ENCODE peak calls at places on chromosome 14, in eight cellular contexts. P is keratinocyte, K is fibroblast of lung, J is mesendoderm, V is mammary epithelial cell, W is kidney, Z is HCT116, A is endodermal cell. T is an unnamed sample.

GRCh38 chr14:94081386-94081820 is 293 bp downstream of the IFI27L1 start:
- DNase-seq in P (no peak), K (no peak), J (no peak), V (no peak), W (no peak), Z (no peak), A (no peak), T (no peak)

GRCh38 chr14:94685681-94686485 is 73.7 kb downstream of the SERPINA3 start:
- DNase-seq in P (no peak), K (no peak), J (no peak), V (no peak), W (no peak), Z (no peak), A (no peak), T (peak; percentile 14)

GRCh38 chr14:25111061-25111601 is 61.2 kb upstream of the STXBP6 start:
- DNase-seq in P (no peak), K (peak; percentile 75), J (peak; percentile 89), V (peak; percentile 89), W (no peak), Z (no peak), A (no peak), T (no peak)

GRCh38 chr14:23436327-23437141 is 1.1 kb upstream of the MYH7 start:
- DNase-seq in P (no peak), K (no peak), J (peak; percentile 19), V (no peak), W (peak; percentile 89), Z (no peak), A (peak; percentile 39), T (no peak)

GRCh38 chr14:70791971-70792370 is 17.3 kb downstream of the MAP3K9 start:
- DNase-seq in P (no peak), K (no peak), J (no peak), V (no peak), W (no peak), Z (no peak), A (no peak), T (no peak)

GRCh38 chr14:63273717-63274673 is 44.7 kb downstream of the GPHB5 start:
- DNase-seq in P (no peak), K (peak; percentile 45), J (no peak), V (no peak), W (peak; percentile 75), Z (no peak), A (no peak), T (no peak)

GRCh38 chr14:74519316-74520074 is 25.9 kb downstream of the ISCA2 start:
- DNase-seq in P (no peak), K (no peak), J (no peak), V (no peak), W (peak; percentile 57), Z (no peak), A (no peak), T (no peak)

GRCh38 chr14:64465856-64466554 is 706 bp downstream of the AKAP5 start:
- DNase-seq in P (no peak), K (peak; percentile 39), J (peak; percentile 92), V (no peak), W (no peak), Z (no peak), A (peak; percentile 84), T (peak; percentile 60)

GRCh38 chr14:30153662-30154061 is 226.0 kb upstream of the PRKD1 start:
- DNase-seq in P (no peak), K (no peak), J (no peak), V (no peak), W (no peak), Z (no peak), A (no peak), T (no peak)

GRCh38 chr14:92747701-92748258 is 647 bp downstream of the LGMN start:
- DNase-seq in P (no peak), K (no peak), J (peak; percentile 26), V (no peak), W (no peak), Z (no peak), A (peak; percentile 49), T (no peak)

GRCh38 chr14:56514663-56515371 is 64.8 kb upstream of the TMEM260 start:
- DNase-seq in P (no peak), K (peak; percentile 23), J (peak; percentile 70), V (no peak), W (no peak), Z (no peak), A (peak; percentile 71), T (no peak)

GRCh38 chr14:67641480-67641879 is 21.8 kb downstream of the ARG2 start:
- DNase-seq in P (no peak), K (no peak), J (no peak), V (no peak), W (no peak), Z (no peak), A (no peak), T (no peak)

GRCh38 chr14:21026251-21026987 is 1.6 kb upstream of the NDRG2 start:
- DNase-seq in P (no peak), K (no peak), J (no peak), V (no peak), W (no peak), Z (no peak), A (peak; percentile 55), T (no peak)

GRCh38 chr14:21023174-21023573 is 1.7 kb downstream of the NDRG2 start:
- DNase-seq in P (no peak), K (no peak), J (no peak), V (no peak), W (no peak), Z (no peak), A (no peak), T (peak; percentile 25)

GRCh38 chr14:21025374-21026151 is 702 bp upstream of the NDRG2 start:
- DNase-seq in P (no peak), K (no peak), J (peak; percentile 82), V (no peak), W (peak; percentile 97), Z (no peak), A (peak; percentile 89), T (peak; percentile 77)

GRCh38 chr14:21023817-21024667 is 819 bp downstream of the NDRG2 start:
- DNase-seq in P (no peak), K (no peak), J (peak; percentile 41), V (no peak), W (no peak), Z (no peak), A (peak; percentile 60), T (no peak)

DNA sequence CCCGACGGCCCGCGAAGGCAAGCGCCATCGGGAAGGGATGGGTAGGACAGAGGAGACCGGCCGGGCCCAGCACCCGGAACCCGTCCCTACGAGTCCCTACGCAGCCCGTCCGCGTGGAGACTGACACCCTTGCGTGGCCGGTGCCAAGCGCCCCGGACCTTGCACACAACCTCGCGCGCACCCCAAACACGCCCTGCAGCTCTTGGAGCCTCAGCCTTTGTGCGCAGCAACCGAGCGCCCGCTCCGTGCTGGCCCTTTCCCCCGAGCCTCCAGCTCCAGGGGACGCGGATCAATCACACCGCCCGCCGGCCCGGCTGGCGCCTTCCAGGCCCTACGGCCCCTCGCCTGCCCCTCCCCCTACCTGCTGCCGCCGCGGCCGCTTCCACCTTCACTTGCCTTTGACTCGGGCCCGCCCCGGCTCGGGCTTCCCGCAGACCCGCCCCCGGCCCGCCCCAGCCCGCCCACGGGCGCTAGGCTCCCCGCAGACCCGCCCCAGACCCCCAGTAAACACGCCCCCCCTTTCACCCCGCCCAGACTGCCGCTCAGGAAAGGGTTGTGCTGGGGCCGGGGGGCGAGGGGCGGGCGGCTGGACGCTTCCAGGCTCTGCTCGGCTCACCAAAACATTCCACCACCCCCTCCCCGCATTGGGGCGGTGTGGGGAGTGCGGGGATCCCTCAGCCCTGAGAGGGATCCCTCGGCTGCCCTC is at the start of gene NDRG2:
- DNase-seq in P (no peak), K (no peak), J (peak; percentile 93), V (no peak), W (peak; percentile 95), Z (no peak), A (peak; percentile 96), T (peak; percentile 88)
- H3K27ac ChIP-seq in P (no peak within 1 kb of the TSS), K (no peak within 1 kb of the TSS), J (peak within 1 kb of the TSS; percentile 56), V (no peak within 1 kb of the TSS), W (peak within 1 kb of the TSS; percentile 89), Z (peak within 1 kb of the TSS; percentile 46), A (peak within 1 kb of the TSS; percentile 17), T (no peak within 1 kb of the TSS)

DNA sequence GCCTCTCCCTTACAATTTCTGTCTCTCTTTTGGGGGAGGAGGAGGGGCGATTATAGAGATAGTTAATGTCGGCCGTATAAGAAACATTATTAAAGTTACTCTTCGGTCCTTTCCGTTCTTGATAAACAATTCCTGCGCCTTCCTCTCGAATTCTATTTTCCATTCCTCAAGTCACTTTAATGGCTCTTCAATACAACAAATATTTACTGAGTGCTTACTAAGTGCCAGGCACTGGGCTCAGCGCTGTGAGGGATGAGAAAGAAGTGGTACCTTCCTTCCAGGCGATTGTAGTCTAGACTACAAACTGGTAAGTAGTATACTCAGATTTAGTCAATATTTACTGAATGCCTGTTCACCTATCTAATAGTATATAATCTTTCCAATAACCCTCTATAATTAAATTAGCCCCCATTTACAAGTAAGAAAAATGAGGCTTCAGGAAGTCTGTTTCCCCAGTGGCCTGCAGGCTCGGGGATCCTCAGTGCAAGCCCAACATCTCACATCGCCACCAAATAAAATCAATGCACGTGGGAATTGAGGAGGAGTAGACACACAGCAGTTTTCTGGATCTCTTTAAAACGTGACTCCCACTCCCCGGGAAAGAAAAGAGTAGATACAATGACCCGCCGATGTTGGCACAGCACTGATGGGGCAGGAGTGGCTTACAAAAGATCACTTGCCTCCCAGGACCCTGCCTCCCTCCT is 589 bp upstream of the ZNF219 start:
- DNase-seq in P (no peak), K (no peak), J (no peak), V (no peak), W (no peak), Z (no peak), A (peak; percentile 47), T (no peak)
- H3K9ac ChIP-seq in P (peak overlapping the region; percentile 67), K (no peak overlapping the region), J (peak overlapping the region; percentile 71), V (peak overlapping the region; percentile 73), W (peak overlapping the region; percentile 5), Z (peak overlapping the region; percentile 66), A (peak overlapping the region; percentile 28), T (peak overlapping the region; percentile 25)

GRCh38 chr14:101814869-101815268 is 53.4 kb downstream of the PPP2R5C start:
- DNase-seq in P (no peak), K (no peak), J (no peak), V (no peak), W (no peak), Z (no peak), A (no peak), T (no peak)
- H3K27ac ChIP-seq in P (no peak overlapping the region), K (no peak overlapping the region), J (no peak overlapping the region), V (no peak overlapping the region), W (peak overlapping the region; percentile 30), Z (no peak overlapping the region), A (no peak overlapping the region), T (no peak overlapping the region)

DNA sequence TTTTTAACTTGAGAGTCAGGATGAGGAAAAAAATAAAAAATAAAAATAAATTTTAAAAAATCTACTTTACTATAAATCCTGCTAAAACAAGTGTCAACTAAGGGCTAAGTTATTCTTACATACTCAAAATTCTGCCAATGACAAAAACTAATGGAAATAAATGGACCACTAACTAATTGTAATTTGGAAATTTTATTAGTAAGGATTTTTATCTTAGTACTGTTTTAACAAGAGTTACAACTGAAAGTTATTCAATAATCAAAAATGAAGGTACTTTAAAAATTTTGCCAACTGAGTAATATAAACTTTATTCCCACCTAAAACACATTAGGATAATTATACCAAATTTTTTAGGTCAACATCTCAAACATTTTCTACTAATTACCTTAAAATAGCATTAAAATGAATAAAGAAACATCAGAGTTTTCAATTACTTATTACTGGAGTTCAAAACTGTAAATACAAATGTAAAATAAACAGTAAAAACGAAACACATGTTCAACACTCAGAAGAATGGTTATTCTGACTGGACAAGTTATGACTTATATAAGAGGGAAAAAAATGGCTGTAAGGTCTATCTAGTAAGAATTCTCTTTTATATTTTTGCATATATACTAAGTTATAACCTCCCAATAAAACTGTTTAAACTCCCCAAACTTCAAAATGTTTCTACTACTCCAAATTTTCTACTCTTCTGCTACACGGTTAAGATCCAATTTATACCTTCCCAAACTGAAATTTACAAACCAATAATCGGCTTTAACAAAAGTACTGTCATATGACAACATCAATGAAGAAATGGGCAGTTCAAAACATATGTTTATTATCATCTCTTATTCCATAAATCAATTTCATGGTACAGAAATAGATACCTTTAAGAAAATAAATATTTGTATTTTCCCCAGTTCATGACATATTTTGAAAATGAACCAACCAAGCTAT is 2.7 kb downstream of the HECTD1 start:
- DNase-seq in P (no peak), K (peak; percentile 20), J (no peak), V (no peak), W (no peak), Z (no peak), A (no peak), T (no peak)
- H3K9ac ChIP-seq in P (peak overlapping the region; percentile 97), K (peak overlapping the region; percentile 14), J (no peak overlapping the region), V (peak overlapping the region; percentile 8), W (peak overlapping the region; percentile 12), Z (peak overlapping the region; percentile 97), A (peak overlapping the region; percentile 96), T (no peak overlapping the region)